ENCODE peak calls at places on chromosomes 11 and 22, in five cellular contexts. E is ovary, U is fibroblast of the aortic adventitia, Z is fibroblast of mammary gland, L is brain microvascular endothelial cell. R is an unnamed sample.

GRCh38 chr11:134610116-134610910 is 198.3 kb upstream of the B3GAT1 start:
- DNase-seq in E (no peak), U (no peak), Z (no peak), L (no peak), R (no peak)

GRCh38 chr22:27512283-27512761 is 289.2 kb downstream of the MN1 start:
- DNase-seq in E (peak), U (peak), Z (peak), L (peak), R (peak)

GRCh38 chr11:46658259-46658658 is 40.9 kb downstream of the ATG13 start:
- DNase-seq in E (no peak), U (peak), Z (peak), L (peak), R (peak)

GRCh38 chr11:107473797-107474196 is 16.2 kb upstream of the CWF19L2 start:
- DNase-seq in E (peak), U (peak), Z (no peak), L (no peak), R (no peak)

GRCh38 chr11:115199501-115199900 is 304.7 kb downstream of the CADM1 start:
- DNase-seq in E (no peak), U (no peak), Z (no peak), L (no peak), R (no peak)

GRCh38 chr11:61959678-61960077 is 7.8 kb downstream of the FTH1 start:
- DNase-seq in E (peak), U (no peak), Z (no peak), L (no peak), R (no peak)

GRCh38 chr11:111586305-111586915 is 15.8 kb upstream of the SIK2 start:
- DNase-seq in E (no peak), U (peak), Z (peak), L (peak), R (peak)

GRCh38 chr11:29432719-29433325 is 584.0 kb downstream of the KCNA4 start:
- DNase-seq in E (no peak), U (peak), Z (peak), L (no peak), R (peak)

GRCh38 chr22:18045794-18046193 is 21.4 kb upstream of the MICAL3 start:
- DNase-seq in E (no peak), U (no peak), Z (no peak), L (no peak), R (no peak)

GRCh38 chr11:116842909-116843308 is 5.5 kb upstream of the APOA1 start:
- DNase-seq in E (peak), U (no peak), Z (no peak), L (no peak), R (no peak)

GRCh38 chr22:50576070-50576469 is 2.2 kb downstream of the CPT1B start:
- DNase-seq in E (no peak), U (peak), Z (peak), L (peak), R (peak)

GRCh38 chr22:49983148-49984042 is 22.8 kb downstream of the PIM3 start:
- DNase-seq in E (peak), U (no peak), Z (no peak), L (no peak), R (no peak)

GRCh38 chr22:22171357-22172218 is 73.0 kb upstream of the VPREB1 start:
- DNase-seq in E (no peak), U (no peak), Z (peak), L (no peak), R (no peak)
- TF ChIP-seq CTCF in E (no peak), U (peak), Z (peak), L (peak), R (peak)

DNA sequence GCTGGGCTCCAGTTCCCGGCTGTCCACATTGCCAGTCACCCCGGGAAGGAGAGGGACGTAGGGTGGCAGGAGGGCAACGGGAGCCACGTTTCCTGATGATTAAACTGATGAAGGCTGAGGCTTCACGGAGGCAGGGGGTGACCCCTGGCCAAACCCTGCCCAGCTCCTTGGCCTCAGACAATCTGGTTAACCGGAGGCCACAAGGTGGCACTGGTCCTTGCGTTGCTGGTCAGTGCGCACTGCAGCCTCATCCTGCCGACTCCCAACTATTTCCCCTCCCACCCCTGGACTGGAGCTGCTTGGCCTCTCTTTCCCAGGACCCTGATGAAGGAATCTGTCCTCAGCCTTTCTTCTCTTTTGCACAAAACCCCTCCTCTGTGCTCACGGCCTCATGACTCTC is 75.3 kb downstream of the PDE2A start:
- DNase-seq in E (peak), U (peak), Z (peak), L (peak), R (peak)
- TF ChIP-seq CTCF in E (peak), U (peak), Z (peak), L (peak), R (peak)

DNA sequence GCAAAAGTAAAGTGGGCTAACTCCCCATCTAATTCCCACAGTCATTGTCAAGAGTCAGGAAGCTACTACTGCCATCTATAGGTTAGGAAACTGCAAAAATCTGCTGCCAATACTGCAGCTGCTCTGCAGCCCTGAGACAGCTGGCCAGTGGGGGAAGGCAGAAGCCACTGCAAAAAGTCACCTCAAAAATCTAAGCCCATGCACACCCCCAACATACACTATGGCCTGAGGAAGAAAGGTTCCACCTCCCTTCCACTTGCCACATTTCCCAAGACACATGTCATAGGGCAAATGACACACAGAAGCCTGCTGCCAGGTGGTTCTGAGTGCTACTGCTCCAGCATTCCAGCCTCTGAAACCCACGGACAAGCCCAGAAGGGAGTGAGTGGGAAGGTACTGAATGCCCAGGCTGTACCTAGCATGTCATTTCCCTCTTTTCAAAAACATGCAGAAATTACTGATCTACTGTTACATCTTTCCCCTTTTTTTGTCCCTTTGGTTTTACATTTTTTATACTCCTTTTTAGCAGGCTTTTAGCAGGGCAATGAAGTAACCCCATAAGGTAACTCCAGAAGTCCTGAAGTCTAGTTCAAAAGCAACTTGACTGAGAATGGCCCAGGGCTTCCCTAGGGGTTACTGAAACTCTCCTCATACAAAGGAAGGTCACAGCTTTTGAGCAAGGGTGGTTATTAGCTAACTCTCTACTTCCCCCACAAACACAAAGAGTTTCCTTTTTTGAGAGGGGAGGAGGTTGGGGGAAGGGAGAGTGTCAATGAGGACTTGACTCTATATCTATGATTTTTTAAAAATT is 36.8 kb downstream of the DGCR2 start:
- DNase-seq in E (no peak), U (peak), Z (peak), L (peak), R (peak)
- TF ChIP-seq CTCF in E (no peak), U (peak), Z (peak), L (peak), R (peak)

GRCh38 chr22:21856197-21856596 is 11.2 kb downstream of the MAPK1 start:
- DNase-seq in E (no peak), U (no peak), Z (no peak), L (no peak), R (no peak)

GRCh38 chr22:21855715-21856114 is 11.7 kb downstream of the MAPK1 start:
- DNase-seq in E (no peak), U (no peak), Z (no peak), L (no peak), R (no peak)

GRCh38 chr22:21858025-21858764 is 9.2 kb downstream of the MAPK1 start:
- DNase-seq in E (no peak), U (no peak), Z (no peak), L (no peak), R (no peak)

GRCh38 chr22:21856868-21857267 is 10.6 kb downstream of the MAPK1 start:
- DNase-seq in E (no peak), U (no peak), Z (no peak), L (no peak), R (no peak)

GRCh38 chr22:21857501-21857914 is 9.9 kb downstream of the MAPK1 start:
- DNase-seq in E (no peak), U (no peak), Z (no peak), L (no peak), R (no peak)
- TF ChIP-seq CTCF in E (no peak), U (no peak), Z (no peak), L (no peak), R (no peak)